ENCODE peak calls at places on chromosome 16, in seven cellular contexts. T, K, Z, I, A, M and L are unnamed samples.

GRCh38 chr16:17379121-17379571 is 91.6 kb downstream of the XYLT1 start:
- DNase-seq in M (no peak), I (no peak), A (no peak), T (no peak), Z (no peak), K (peak; percentile 9), L (peak; percentile 54)

GRCh38 chr16:73739049-73739769 is 557.4 kb upstream of the PSMD7 start:
- DNase-seq in A (no peak), M (no peak), T (no peak), Z (no peak), K (no peak), I (no peak), L (no peak)

GRCh38 chr16:31350275-31351005 is 4.5 kb upstream of the ITGAX start:
- DNase-seq in T (no peak), K (no peak), I (no peak), M (no peak), Z (no peak), A (no peak), L (no peak)

GRCh38 chr16:28309811-28310311 is 17.5 kb downstream of the SBK1 start:
- DNase-seq in M (peak; percentile 89), K (no peak), T (no peak), Z (no peak), A (no peak), I (no peak), L (no peak)

GRCh38 chr16:9092282-9092962 is 978 bp downstream of the HAPSTR1 start:
- DNase-seq in I (no peak), Z (peak; percentile 47), A (peak; percentile 15), K (no peak), T (peak; percentile 49), M (peak; percentile 61), L (peak; percentile 41)

GRCh38 chr16:29994613-29995329 is 646 bp downstream of the HIRIP3 start:
- DNase-seq in M (peak; percentile 78), Z (peak; percentile 88), A (peak; percentile 79), T (no peak), K (no peak), I (peak; percentile 76), L (peak; percentile 68)

GRCh38 chr16:89700649-89701424 is 668 bp downstream of the SPATA2L start:
- DNase-seq in A (peak; percentile 54), Z (peak; percentile 77), K (no peak), M (peak; percentile 74), T (peak; percentile 7), I (no peak), L (peak; percentile 50)

GRCh38 chr16:24522751-24523150 is 16.6 kb upstream of the RBBP6 start:
- DNase-seq in A (no peak), I (no peak), T (no peak), K (no peak), M (no peak), Z (no peak), L (no peak)

GRCh38 chr16:11435576-11435975 is 90.3 kb downstream of the RMI2 start:
- DNase-seq in M (no peak), T (no peak), Z (no peak), A (no peak), K (no peak), I (no peak), L (no peak)

GRCh38 chr16:14539156-14539555 is 90.9 kb downstream of the PARN start:
- DNase-seq in A (no peak), M (no peak), I (no peak), K (no peak), T (no peak), Z (no peak), L (no peak)

GRCh38 chr16:52611817-52612673 is 65.1 kb upstream of the TOX3 start:
- DNase-seq in M (no peak), Z (peak; percentile 71), A (no peak), T (no peak), I (no peak), K (no peak), L (no peak)

GRCh38 chr16:81786321-81786720 is 7.2 kb downstream of the PLCG2 start:
- DNase-seq in Z (peak; percentile 29), A (no peak), T (no peak), K (no peak), M (no peak), I (no peak), L (no peak)

GRCh38 chr16:4369006-4369766 is 2.5 kb upstream of the VASN start:
- DNase-seq in Z (peak; percentile 80), K (no peak), M (no peak), A (no peak), T (no peak), I (no peak), L (no peak)

GRCh38 chr16:57123969-57124674 is 31.7 kb downstream of the CPNE2 start:
- DNase-seq in A (no peak), Z (no peak), K (no peak), M (no peak), I (no peak), T (no peak), L (no peak)

GRCh38 chr16:82146957-82147356 is 23.1 kb downstream of the MPHOSPH6 start:
- DNase-seq in A (no peak), T (no peak), Z (no peak), M (no peak), K (no peak), I (no peak), L (peak; percentile 72)

GRCh38 chr16:31080756-31081419 is 6.7 kb downstream of the ZNF646 start:
- DNase-seq in K (no peak), M (no peak), T (no peak), A (no peak), I (no peak), Z (no peak), L (no peak)

GRCh38 chr16:81511371-81511770 is 66.8 kb downstream of the CMIP start:
- DNase-seq in K (no peak), T (no peak), M (no peak), I (peak; percentile 68), A (no peak), Z (peak; percentile 33), L (no peak)

GRCh38 chr16:56506941-56507340 is 12.9 kb downstream of the BBS2 start:
- DNase-seq in A (no peak), T (no peak), Z (no peak), M (no peak), K (no peak), I (no peak), L (no peak)

GRCh38 chr16:12132290-12132689 is 155.8 kb downstream of the SNX29 start:
- DNase-seq in K (no peak), T (no peak), Z (no peak), A (no peak), I (peak; percentile 80), M (no peak), L (no peak)

GRCh38 chr16:58449768-58450167 is 50.2 kb upstream of the NDRG4 start:
- DNase-seq in T (no peak), A (no peak), M (no peak), K (no peak), Z (no peak), I (no peak), L (no peak)

GRCh38 chr16:77834600-77834963 is 46.2 kb downstream of the VAT1L start:
- DNase-seq in T (no peak), M (no peak), Z (no peak), K (no peak), I (peak; percentile 48), A (no peak), L (no peak)

GRCh38 chr16:87956169-87956770 is 5.0 kb downstream of the BANP start:
- DNase-seq in T (no peak), I (peak; percentile 55), A (no peak), Z (no peak), K (no peak), M (peak; percentile 75), L (no peak)

GRCh38 chr16:68041783-68042182 is 18.7 kb downstream of the DUS2 start:
- DNase-seq in I (no peak), Z (no peak), K (no peak), T (no peak), M (no peak), A (no peak), L (no peak)

GRCh38 chr16:85028638-85029412 is 1.2 kb downstream of the KIAA0513 start:
- DNase-seq in M (peak; percentile 79), A (no peak), I (peak; percentile 16), T (no peak), K (no peak), Z (peak; percentile 74), L (peak; percentile 53)

GRCh38 chr16:78134944-78135619 is 35.6 kb downstream of the WWOX start:
- DNase-seq in K (no peak), M (no peak), A (no peak), Z (no peak), I (no peak), T (peak; percentile 10), L (no peak)

GRCh38 chr16:50835358-50836060 is 93.6 kb downstream of the CYLD start:
- DNase-seq in T (no peak), A (no peak), K (no peak), Z (no peak), I (no peak), M (no peak), L (peak; percentile 58)

GRCh38 chr16:82178352-82178751 is 8.3 kb upstream of the MPHOSPH6 start:
- DNase-seq in A (no peak), Z (no peak), K (no peak), M (no peak), I (no peak), T (no peak), L (no peak)

GRCh38 chr16:2824626-2825025 is 5.5 kb upstream of the ZG16B start:
- DNase-seq in A (no peak), K (no peak), M (no peak), Z (no peak), T (no peak), I (no peak), L (no peak)

GRCh38 chr16:68978303-68978954 is 127.0 kb upstream of the HAS3 start:
- DNase-seq in A (no peak), M (no peak), K (no peak), Z (no peak), I (no peak), T (no peak), L (no peak)

GRCh38 chr16:1468456-1468855 is 6.4 kb downstream of the CLCN7 start:
- DNase-seq in I (no peak), M (no peak), A (no peak), T (no peak), K (no peak), Z (no peak), L (no peak)

GRCh38 chr16:102060-102855 is 24.2 kb downstream of the MPG start:
- DNase-seq in M (no peak), I (no peak), Z (no peak), A (no peak), T (no peak), K (no peak), L (no peak)

GRCh38 chr16:27234171-27234570 is 30.8 kb downstream of the KDM8 start:
- DNase-seq in T (no peak), K (no peak), M (no peak), A (no peak), Z (no peak), I (no peak), L (no peak)

GRCh38 chr16:86618431-86619262 is 40.3 kb downstream of the FOXL1 start:
- DNase-seq in M (no peak), A (no peak), Z (no peak), T (no peak), K (no peak), I (no peak), L (no peak)

GRCh38 chr16:2180461-2180860 is 15.9 kb downstream of the CASKIN1 start:
- DNase-seq in I (no peak), A (no peak), T (no peak), Z (no peak), M (no peak), K (no peak), L (no peak)

GRCh38 chr16:72530434-72530833 is 358.5 kb upstream of the PMFBP1 start:
- DNase-seq in M (no peak), A (no peak), T (no peak), Z (no peak), K (no peak), I (no peak), L (no peak)